ENCODE peak calls at places on chromosomes 4 and X, in five cellular contexts. B is choroid plexus epithelial cell, I is A549, F is pancreas, C is foreskin keratinocyte. X is an unnamed sample.

GRCh38 chrX:65985922-65986588 is 53.8 kb downstream of the VSIG4 start:
- DNase-seq in B (peak), I (peak), F (no peak), C (peak), X (no peak)

GRCh38 chr4:836781-837301 is 10.9 kb upstream of the CPLX1 start:
- DNase-seq in B (no peak), I (no peak), F (peak), C (no peak), X (no peak)

GRCh38 chrX:70034646-70035045 is 15.1 kb downstream of the AWAT2 start:
- DNase-seq in B (no peak), I (no peak), F (no peak), C (no peak), X (no peak)

GRCh38 chr4:10981611-10982010 is 297.0 kb upstream of the CLNK start:
- DNase-seq in B (no peak), I (no peak), F (no peak), C (no peak), X (no peak)

GRCh38 chr4:158313566-158313965 is 103.3 kb downstream of the TMEM144 start:
- DNase-seq in B (no peak), I (no peak), F (no peak), C (no peak), X (no peak)

GRCh38 chrX:23819385-23820234 is 36.6 kb downstream of the SAT1 start:
- DNase-seq in B (peak), I (no peak), F (no peak), C (no peak), X (no peak)

GRCh38 chrX:155880586-155881157 is 473 bp upstream of the VAMP7 start:
- DNase-seq in B (peak), I (no peak), F (no peak), C (no peak), X (no peak)

GRCh38 chr4:2251795-2252529 is 9.9 kb downstream of the MXD4 start:
- DNase-seq in B (no peak), I (no peak), F (no peak), C (no peak), X (no peak)

GRCh38 chr4:182832352-182833120 is 84.7 kb downstream of the DCTD start:
- DNase-seq in B (no peak), I (no peak), F (no peak), C (no peak), X (no peak)

GRCh38 chr4:40562208-40562607 is 67.5 kb downstream of the RBM47 start:
- DNase-seq in B (no peak), I (no peak), F (no peak), C (no peak), X (no peak)

GRCh38 chrX:74232859-74233258 is 71.1 kb upstream of the ZCCHC13 start:
- DNase-seq in B (peak), I (peak), F (no peak), C (no peak), X (no peak)

DNA sequence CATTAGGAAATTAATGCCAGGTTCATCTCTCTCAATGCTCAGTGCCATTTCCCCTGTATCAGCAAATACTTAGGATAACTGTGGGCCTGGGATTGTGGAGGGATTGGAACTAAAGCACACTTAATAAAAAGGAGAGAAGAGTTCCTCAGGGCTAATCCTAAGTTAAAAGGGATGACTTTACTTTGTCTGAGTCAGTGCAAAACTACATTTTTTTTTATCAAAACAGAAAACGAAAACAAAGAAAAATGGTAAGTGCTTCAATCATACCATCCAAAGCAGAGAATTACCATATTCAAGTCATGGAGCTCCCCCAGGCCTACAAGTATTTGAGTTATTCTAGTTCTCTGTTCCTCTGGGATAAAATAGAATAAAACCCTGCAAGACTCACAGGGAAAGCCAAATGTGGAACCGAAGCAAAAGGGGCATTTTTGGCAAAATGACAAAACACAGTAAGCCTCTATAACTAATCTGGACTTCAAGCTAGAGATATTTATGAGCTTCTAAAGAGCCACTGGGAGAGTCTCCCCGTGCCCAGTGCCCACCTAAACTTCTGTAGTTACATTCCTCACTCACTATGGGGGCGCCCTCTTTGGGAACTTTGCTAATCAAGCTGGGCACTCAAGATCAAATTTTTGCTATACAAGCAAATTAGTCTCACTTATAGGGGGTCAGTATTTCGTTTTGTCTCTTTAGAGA is 53.4 kb downstream of the PALLD start:
- DNase-seq in B (peak), I (no peak), F (no peak), C (no peak), X (no peak)
- TF ChIP-seq CTCF in B (no peak), I (peak), F (no peak), C (no peak), X (no peak)

DNA sequence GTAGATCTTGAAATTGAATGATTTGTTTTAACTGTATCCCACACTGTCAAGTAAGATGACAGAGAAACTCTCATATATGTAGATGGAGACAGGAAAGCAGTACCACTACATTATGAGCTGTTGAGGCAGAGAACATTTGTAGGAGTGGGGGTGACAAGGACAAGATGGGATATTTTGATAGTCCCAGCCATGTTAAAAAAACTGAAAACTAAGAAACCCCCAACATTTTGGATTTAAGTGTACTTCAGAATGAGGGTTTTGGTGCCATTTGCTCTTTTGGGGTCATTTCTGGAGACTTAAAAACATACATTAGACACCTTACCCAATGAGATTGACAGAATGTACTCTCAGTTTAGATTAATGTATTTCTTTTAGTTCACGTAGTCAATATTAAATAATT is 149.9 kb upstream of the SLC4A4 start:
- DNase-seq in B (no peak), I (no peak), F (no peak), C (no peak), X (no peak)
- TF ChIP-seq CTCF in B (no peak), I (no peak), F (no peak), C (no peak), X (no peak)

GRCh38 chrX:135707880-135708279 is 5.6 kb upstream of the CT45A1 start:
- DNase-seq in B (no peak), I (peak), F (no peak), C (no peak), X (peak)
- TF ChIP-seq CTCF in B (no peak), I (no peak), F (no peak), C (no peak), X (peak)

GRCh38 chr4:88283661-88284377 is 542 bp downstream of the PPM1K start:
- DNase-seq in B (peak), I (peak), F (peak), C (no peak), X (peak)

GRCh38 chr4:88280228-88280795 is 4.0 kb downstream of the PPM1K start:
- DNase-seq in B (no peak), I (no peak), F (no peak), C (no peak), X (no peak)

GRCh38 chr4:88285235-88285505 is 809 bp upstream of the PPM1K start:
- DNase-seq in B (no peak), I (no peak), F (no peak), C (no peak), X (no peak)

GRCh38 chr4:88286897-88287296 is 2.5 kb upstream of the PPM1K start:
- DNase-seq in B (peak), I (no peak), F (no peak), C (no peak), X (no peak)

GRCh38 chr4:88284378-88285234 is at the start of gene PPM1K:
- DNase-seq in B (peak), I (peak), F (peak), C (peak), X (peak)
- TF ChIP-seq CTCF in B (peak), I (no peak), F (no peak), C (peak), X (peak)

GRCh38 chrX:109190542-109190941 is 291.3 kb downstream of the GUCY2F start:
- DNase-seq in B (no peak), I (no peak), F (no peak), C (no peak), X (no peak)

GRCh38 chrX:109187473-109188168 is 294.3 kb downstream of the GUCY2F start:
- DNase-seq in B (no peak), I (no peak), F (no peak), C (no peak), X (no peak)

GRCh38 chrX:109184506-109185139 is 297.3 kb downstream of the GUCY2F start:
- DNase-seq in B (no peak), I (no peak), F (no peak), C (no peak), X (no peak)

DNA sequence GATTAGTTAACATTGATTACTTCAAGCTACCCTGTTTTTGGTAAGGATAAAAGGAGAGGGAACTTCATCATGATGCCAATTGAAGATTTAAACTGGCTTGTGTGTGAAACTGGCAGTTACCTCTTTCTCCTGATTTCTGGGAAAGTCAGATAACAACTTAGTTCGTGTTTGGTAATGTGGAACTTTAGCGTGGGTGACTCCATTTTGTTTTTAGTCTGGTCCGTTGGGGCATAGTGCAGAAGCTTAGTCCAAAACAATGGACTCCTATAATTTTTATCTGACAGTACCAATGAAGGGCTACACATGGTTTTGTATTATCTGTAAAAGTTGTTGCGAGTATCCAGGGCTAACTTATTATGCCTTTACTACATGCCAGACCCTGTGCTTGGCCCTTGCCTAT is 294.9 kb downstream of the GUCY2F start:
- DNase-seq in B (no peak), I (no peak), F (no peak), C (no peak), X (no peak)
- TF ChIP-seq CTCF in B (no peak), I (no peak), F (no peak), C (no peak), X (no peak)

X was measured in neural crest cell.